ENCODE peak calls at places on chromosomes 16 and 17, in four cellular contexts. Z is A549, Q is K562, J is GM12878. W is an unnamed sample.

GRCh38 chr16:58336332-58337089 is 41.7 kb upstream of the PRSS54 start:
- DNase-seq in Z (peak), Q (peak), J (peak), W (peak)

GRCh38 chr16:77749415-77749814 is 27.1 kb downstream of the NUDT7 start:
- DNase-seq in Z (no peak), Q (no peak), J (no peak), W (no peak)

GRCh38 chr17:55267777-55268648 is 3.3 kb downstream of the HLF start:
- DNase-seq in Z (no peak), Q (no peak), J (no peak), W (no peak)

GRCh38 chr17:60110586-60110985 is 31.9 kb upstream of the HEATR6 start:
- DNase-seq in Z (no peak), Q (no peak), J (no peak), W (no peak)

GRCh38 chr16:57000271-57001025 is 11.1 kb downstream of the NLRC5 start:
- DNase-seq in Z (peak), Q (no peak), J (peak), W (peak)

GRCh38 chr17:20203761-20204263 is 194.7 kb downstream of the SPECC1 start:
- DNase-seq in Z (no peak), Q (no peak), J (peak), W (peak)

GRCh38 chr16:77037696-77038347 is 153.2 kb upstream of the MON1B start:
- DNase-seq in Z (no peak), Q (no peak), J (no peak), W (no peak)

GRCh38 chr16:3074860-3075545 is 9.6 kb downstream of the IL32 start:
- DNase-seq in Z (no peak), Q (no peak), J (peak), W (no peak)

GRCh38 chr16:14302399-14303181 is 231.5 kb downstream of the MRTFB start:
- DNase-seq in Z (peak), Q (peak), J (no peak), W (no peak)

GRCh38 chr17:4599505-4600281 is 15.4 kb downstream of the SMTNL2 start:
- DNase-seq in Z (no peak), Q (peak), J (no peak), W (peak)

GRCh38 chr17:31251618-31252328 is 45.3 kb downstream of the OMG start:
- DNase-seq in Z (no peak), Q (no peak), J (no peak), W (no peak)

GRCh38 chr16:58222532-58223316 is 24.8 kb upstream of the CSNK2A2 start:
- DNase-seq in Z (peak), Q (no peak), J (no peak), W (peak)

GRCh38 chr17:54891176-54891821 is 9.4 kb upstream of the TOM1L1 start:
- DNase-seq in Z (peak), Q (peak), J (no peak), W (peak)

GRCh38 chr17:51873302-51873701 is 285.2 kb downstream of the CA10 start:
- DNase-seq in Z (no peak), Q (no peak), J (no peak), W (no peak)

GRCh38 chr17:17445925-17446665 is 30.7 kb upstream of the MED9 start:
- DNase-seq in Z (peak), Q (no peak), J (no peak), W (peak)

GRCh38 chr17:80877095-80877828 is 114.4 kb upstream of the CHMP6 start:
- DNase-seq in Z (no peak), Q (no peak), J (peak), W (no peak)

GRCh38 chr17:34068506-34069035 is 186.5 kb upstream of the CCL2 start:
- DNase-seq in Z (no peak), Q (no peak), J (no peak), W (no peak)

GRCh38 chr16:25692734-25693508 is 1.2 kb downstream of the HS3ST4 start:
- DNase-seq in Z (no peak), Q (no peak), J (no peak), W (no peak)

GRCh38 chr17:67558740-67559380 is 158.9 kb upstream of the NOL11 start:
- DNase-seq in Z (no peak), Q (peak), J (no peak), W (peak)

GRCh38 chr16:47162670-47163420 is 19.1 kb upstream of the NETO2 start:
- DNase-seq in Z (no peak), Q (no peak), J (no peak), W (peak)

GRCh38 chr17:79797492-79798295 is 817 bp upstream of the CBX8 start:
- DNase-seq in Z (peak), Q (peak), J (no peak), W (no peak)

GRCh38 chr16:46853713-46854443 is 22.9 kb upstream of the C16orf87 start:
- DNase-seq in Z (peak), Q (peak), J (no peak), W (peak)

GRCh38 chr17:62573480-62574117 is 53.9 kb upstream of the MRC2 start:
- DNase-seq in Z (no peak), Q (no peak), J (no peak), W (peak)

GRCh38 chr16:4428500-4428899 is 2.8 kb downstream of the DNAJA3 start:
- DNase-seq in Z (no peak), Q (no peak), J (no peak), W (no peak)

GRCh38 chr16:18852647-18853046 is 51.3 kb upstream of the ARL6IP1 start:
- DNase-seq in Z (no peak), Q (no peak), J (no peak), W (no peak)

DNA sequence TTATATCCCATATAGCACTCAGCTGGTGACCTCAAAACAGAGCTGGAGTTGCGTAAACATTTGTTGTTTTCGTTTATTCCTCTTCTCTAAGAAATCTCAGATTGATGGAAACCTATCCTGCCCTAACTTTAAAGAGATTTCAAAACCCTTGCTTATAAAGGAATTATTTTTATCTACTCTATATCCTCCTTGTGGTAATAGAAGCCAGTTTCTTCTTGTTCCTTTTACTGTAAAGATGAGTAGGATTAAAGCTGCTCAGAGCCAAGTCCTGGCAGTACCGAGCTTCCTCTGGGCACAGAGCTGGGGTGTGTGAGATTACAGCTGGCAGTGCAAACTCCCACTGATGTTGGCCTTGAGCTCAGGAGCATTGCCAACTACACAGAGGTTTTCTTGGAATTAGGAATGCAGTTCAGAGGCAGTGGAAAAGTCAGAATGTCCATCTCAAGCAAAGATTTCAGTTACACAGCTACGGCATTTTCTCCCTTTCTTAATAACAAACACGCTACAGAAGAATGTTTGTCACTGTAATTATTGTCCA is 1.4 kb downstream of the KCTD2 start:
- DNase-seq in Z (no peak), Q (no peak), J (no peak), W (peak)
- TF ChIP-seq ELK1 in Z (no peak), Q (no peak), J (no peak), W (no peak)

DNA sequence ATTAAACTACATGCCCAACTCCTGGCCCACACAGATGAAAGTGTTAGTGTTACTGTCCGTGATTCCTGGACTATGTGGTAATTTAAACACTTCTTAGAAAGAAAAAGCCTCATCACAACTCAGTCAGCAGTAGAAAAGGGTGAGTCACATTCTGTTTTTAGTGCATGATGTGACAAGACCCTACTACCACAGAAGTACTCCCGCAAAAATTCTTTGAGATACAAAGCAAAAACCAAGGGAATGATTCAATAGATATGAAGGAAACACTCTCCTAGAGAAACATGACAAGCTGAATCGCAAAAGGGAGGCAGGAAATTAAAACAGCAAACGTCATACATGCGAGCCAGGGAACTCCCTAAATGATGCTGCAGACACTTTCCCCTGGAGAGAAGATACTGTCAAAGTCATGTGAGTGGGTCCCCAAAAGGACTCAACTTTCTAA is 14.4 kb downstream of the SNN start:
- DNase-seq in Z (no peak), Q (no peak), J (no peak), W (peak)
- TF ChIP-seq ELK1 in Z (no peak), Q (no peak), J (no peak), W (no peak)

DNA sequence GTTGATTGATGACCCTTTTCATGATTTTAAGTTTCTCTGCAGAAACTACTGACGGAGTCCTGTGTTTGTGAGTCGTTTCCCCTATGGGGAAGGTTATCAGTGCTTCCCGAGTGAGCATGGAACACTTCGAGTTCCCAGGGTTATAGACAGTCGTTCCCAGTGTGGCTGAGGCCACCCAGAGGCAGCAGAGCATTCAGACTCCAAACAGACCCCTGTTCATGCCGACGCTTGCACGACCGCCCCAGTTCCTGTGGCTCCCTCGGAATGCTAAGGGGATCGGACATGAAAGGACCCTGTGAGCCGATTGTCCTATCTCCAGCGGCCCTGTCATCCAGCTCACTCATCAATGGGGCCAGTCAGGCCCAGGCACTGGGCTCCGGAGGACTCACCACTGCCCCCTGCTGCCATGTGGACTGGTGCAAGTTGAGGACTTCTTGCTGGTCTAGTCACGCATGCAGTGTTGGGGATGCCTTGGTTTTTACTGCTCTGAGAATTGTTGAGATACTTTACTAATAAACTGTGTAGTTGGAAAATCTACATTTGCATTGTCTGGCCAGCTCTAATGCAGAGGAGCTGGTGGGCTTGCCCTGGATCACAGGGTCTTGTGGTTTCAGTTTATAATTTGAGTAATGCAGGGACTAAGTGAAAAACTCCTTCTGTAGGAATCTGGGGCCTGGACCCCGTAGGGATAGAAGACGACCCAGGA is 3.1 kb upstream of the RPL13 start:
- DNase-seq in Z (peak), Q (peak), J (no peak), W (peak)
- TF ChIP-seq ELK1 in Z (no peak), Q (no peak), J (no peak), W (no peak)

DNA sequence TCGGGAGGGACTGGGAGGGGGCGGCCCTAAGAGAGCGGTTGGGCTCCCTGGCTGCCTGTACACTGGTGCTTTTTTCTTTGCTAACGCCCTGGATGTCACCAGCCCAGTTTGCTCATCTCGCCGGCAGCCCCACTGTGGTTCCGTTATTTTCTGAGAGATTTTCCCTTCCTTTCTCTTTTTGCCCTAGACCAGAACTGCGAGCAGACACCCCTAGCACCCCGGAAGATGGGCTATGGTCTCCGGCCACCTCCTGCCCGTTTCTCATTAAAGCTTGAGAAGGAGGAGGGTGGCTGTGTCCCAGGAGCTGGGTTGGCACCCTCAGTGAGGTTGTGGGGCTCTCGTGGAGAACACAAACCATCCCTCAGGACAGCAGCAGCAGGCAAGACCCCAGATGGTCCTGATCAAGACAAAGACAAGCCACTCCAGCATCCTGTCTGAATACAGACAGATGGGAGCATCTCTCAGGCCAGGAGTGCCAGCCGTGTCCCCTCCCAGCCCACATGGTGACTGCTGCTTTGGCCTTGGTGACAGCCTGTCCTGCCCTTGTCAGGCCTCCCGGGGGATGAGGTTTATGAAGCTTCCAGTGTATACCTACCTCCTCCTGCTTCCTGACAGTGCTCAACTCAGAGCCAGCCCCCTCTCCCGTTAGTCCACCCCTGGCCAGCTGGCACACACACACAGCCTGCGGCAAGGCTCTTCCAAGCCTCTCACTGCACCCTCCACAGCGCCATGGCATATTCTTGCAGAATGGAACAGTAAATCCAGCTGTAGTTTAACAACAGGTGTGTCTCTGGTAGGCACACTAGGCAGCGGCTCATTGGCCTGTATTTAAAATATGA is 77.2 kb downstream of the KCNJ12 start:
- DNase-seq in Z (no peak), Q (no peak), J (no peak), W (no peak)
- TF ChIP-seq ELK1 in Z (no peak), Q (no peak), J (no peak), W (no peak)

GRCh38 chr16:35906440-35906839 is 2447.0 kb downstream of the TP53TG3F start:
- DNase-seq in Z (no peak), Q (no peak), J (no peak), W (no peak)
- TF ChIP-seq ELK1 in Z (no peak), Q (no peak), J (no peak), W (no peak)

GRCh38 chr16:10644092-10644491 is 50.6 kb downstream of the TEKT5 start:
- DNase-seq in Z (no peak), Q (no peak), J (no peak), W (no peak)
- TF ChIP-seq ELK1 in Z (no peak), Q (no peak), J (no peak), W (no peak)

DNA sequence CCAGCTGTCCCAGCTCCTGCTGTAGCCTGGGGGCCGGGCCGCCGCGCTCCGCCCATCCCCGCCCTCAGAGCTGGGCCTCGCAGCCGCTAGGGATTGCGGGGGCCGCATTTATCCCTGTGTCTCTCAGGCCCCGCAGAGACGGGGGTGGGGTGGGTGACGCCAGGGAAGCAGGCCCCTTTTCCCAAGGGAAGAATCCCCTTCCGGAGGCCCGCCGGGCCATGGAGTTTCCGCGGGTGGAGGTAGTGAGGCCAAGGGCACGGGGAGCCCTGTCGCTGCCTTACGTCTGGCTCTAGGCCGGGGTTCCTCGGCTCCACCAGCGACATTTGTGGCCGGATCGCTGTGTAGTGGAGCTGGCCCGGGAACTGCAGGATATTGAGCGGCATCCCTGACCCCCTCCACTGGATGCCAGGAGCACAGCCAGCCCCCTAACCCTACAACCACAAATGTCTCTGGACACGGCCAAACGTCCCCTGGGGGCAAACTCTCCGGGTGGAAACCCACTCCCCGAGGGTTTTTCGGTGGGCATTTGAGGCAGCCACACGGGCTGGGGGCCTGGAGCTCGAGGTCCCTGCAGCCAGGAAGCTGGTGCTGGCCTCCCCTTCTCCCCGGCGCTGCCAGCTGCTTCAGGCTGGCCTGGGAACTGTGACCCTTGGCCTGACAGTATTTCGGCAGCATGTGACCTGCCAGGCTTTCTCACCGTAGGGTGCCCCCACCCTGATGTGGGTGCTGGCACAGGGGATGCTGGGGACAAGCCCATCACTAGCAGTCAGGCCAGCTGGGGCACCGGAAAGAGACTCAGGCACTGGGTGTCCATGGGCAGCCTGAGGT is 12.0 kb upstream of the CD300A start:
- DNase-seq in Z (no peak), Q (no peak), J (no peak), W (peak)
- TF ChIP-seq ELK1 in Z (no peak), Q (no peak), J (no peak), W (no peak)